ENCODE peak calls at places on chromosomes 7 and 10, in six cellular contexts. X is IMR-90, Y is K562, Q is PC-3, R is heart right ventricle, I is lower leg skin. J is an unnamed sample.

GRCh38 chr7:108307246-108307982 is 148.8 kb downstream of the NRCAM start:
- DNase-seq in X (no peak), Y (no peak), Q (no peak), R (no peak), I (no peak), J (no peak)

GRCh38 chr7:46909601-46910051 is 672.3 kb downstream of the TNS3 start:
- DNase-seq in X (peak), Y (no peak), Q (peak), R (no peak), I (no peak), J (no peak)

GRCh38 chr10:95341716-95342130 is 50.9 kb upstream of the PDLIM1 start:
- DNase-seq in X (peak), Y (no peak), Q (no peak), R (no peak), I (no peak), J (peak)

GRCh38 chr10:21529236-21529910 is 3.9 kb upstream of the SKIDA1 start:
- DNase-seq in X (no peak), Y (no peak), Q (no peak), R (no peak), I (no peak), J (no peak)

GRCh38 chr7:24401628-24402593 is 117.9 kb downstream of the NPY start:
- DNase-seq in X (peak), Y (peak), Q (peak), R (no peak), I (no peak), J (peak)

GRCh38 chr10:122553341-122553740 is 7.2 kb upstream of the DMBT1 start:
- DNase-seq in X (no peak), Y (no peak), Q (no peak), R (no peak), I (peak), J (no peak)

GRCh38 chr10:45505336-45505735 is 131.3 kb downstream of the ALOX5 start:
- DNase-seq in X (no peak), Y (no peak), Q (no peak), R (no peak), I (no peak), J (no peak)

GRCh38 chr10:52517017-52517416 is 202.9 kb downstream of the DKK1 start:
- DNase-seq in X (no peak), Y (no peak), Q (no peak), R (no peak), I (no peak), J (no peak)

GRCh38 chr7:20784311-20785210 is 2.1 kb downstream of the SP8 start:
- DNase-seq in X (no peak), Y (no peak), Q (peak), R (no peak), I (peak), J (no peak)

GRCh38 chr10:70348228-70348850 is 34.1 kb downstream of the LRRC20 start:
- DNase-seq in X (no peak), Y (peak), Q (peak), R (peak), I (no peak), J (peak)

GRCh38 chr10:70666960-70667798 is 5.1 kb upstream of the ADAMTS14 start:
- DNase-seq in X (no peak), Y (peak), Q (peak), R (no peak), I (no peak), J (peak)

GRCh38 chr10:122435212-122435827 is 19.1 kb upstream of the ARMS2 start:
- DNase-seq in X (peak), Y (peak), Q (peak), R (no peak), I (no peak), J (peak)

GRCh38 chr7:47611045-47611511 is 29.2 kb upstream of the TNS3 start:
- DNase-seq in X (no peak), Y (no peak), Q (no peak), R (no peak), I (no peak), J (peak)

GRCh38 chr7:48183370-48183743 is 12.1 kb downstream of the ABCA13 start:
- DNase-seq in X (no peak), Y (no peak), Q (no peak), R (no peak), I (no peak), J (peak)

GRCh38 chr10:839550-840205 is 91.8 kb downstream of the LARP4B start:
- DNase-seq in X (no peak), Y (no peak), Q (no peak), R (no peak), I (no peak), J (no peak)

GRCh38 chr7:291302-292092 is 1.5 kb downstream of the FOXL3 start:
- DNase-seq in X (no peak), Y (no peak), Q (no peak), R (no peak), I (peak), J (no peak)

GRCh38 chr10:121154310-121154709 is 303.1 kb downstream of the WDR11 start:
- DNase-seq in X (no peak), Y (no peak), Q (no peak), R (no peak), I (no peak), J (no peak)

GRCh38 chr7:151485006-151485732 is 34.5 kb downstream of the RHEB start:
- DNase-seq in X (peak), Y (peak), Q (peak), R (no peak), I (no peak), J (peak)

GRCh38 chr7:36606442-36607205 is 117.7 kb downstream of the AOAH start:
- DNase-seq in X (no peak), Y (no peak), Q (no peak), R (no peak), I (no peak), J (no peak)

GRCh38 chr10:132443605-132443997 is 46.6 kb downstream of the PWWP2B start:
- DNase-seq in X (peak), Y (peak), Q (peak), R (no peak), I (no peak), J (peak)

GRCh38 chr7:135281363-135281949 is 47.8 kb downstream of the STRA8 start:
- DNase-seq in X (peak), Y (peak), Q (peak), R (peak), I (peak), J (peak)

GRCh38 chr10:35421553-35422178 is 85.4 kb downstream of the CCNY start:
- DNase-seq in X (peak), Y (no peak), Q (peak), R (no peak), I (no peak), J (peak)

GRCh38 chr7:74290999-74291441 is 1.8 kb downstream of the CLIP2 start:
- DNase-seq in X (no peak), Y (no peak), Q (no peak), R (no peak), I (no peak), J (no peak)
- H3K4me3 ChIP-seq in X (peak), Y (no peak), Q (peak), R (peak), I (no peak), J (peak)

GRCh38 chr10:30510184-30510931 is 76.4 kb downstream of the MAP3K8 start:
- DNase-seq in X (peak), Y (peak), Q (peak), R (no peak), I (no peak), J (peak)
- TF ChIP-seq CTCF in X (peak), Y (peak), Q (peak), R (no peak), I (no peak), J (peak)

GRCh38 chr10:79348640-79348988 is 1.3 kb downstream of the PPIF start:
- DNase-seq in X (no peak), Y (peak), Q (no peak), R (no peak), I (peak), J (no peak)
- H3K4me3 ChIP-seq in X (peak), Y (peak), Q (peak), R (peak), I (no peak), J (peak)

GRCh38 chr10:88117869-88118632 is 254.6 kb downstream of the PTEN start:
- DNase-seq in X (no peak), Y (peak), Q (no peak), R (no peak), I (no peak), J (no peak)
- TF ChIP-seq CTCF in X (no peak), Y (peak), Q (no peak), R (peak), I (no peak), J (peak)

GRCh38 chr7:138755331-138755747 is 42.5 kb upstream of the TMEM213 start:
- DNase-seq in X (no peak), Y (no peak), Q (peak), R (no peak), I (no peak), J (peak)

GRCh38 chr7:138753611-138754010 is 44.2 kb upstream of the TMEM213 start:
- DNase-seq in X (no peak), Y (no peak), Q (no peak), R (no peak), I (no peak), J (no peak)

GRCh38 chr7:138752568-138753518 is 45.0 kb upstream of the TMEM213 start:
- DNase-seq in X (peak), Y (no peak), Q (peak), R (peak), I (peak), J (no peak)

GRCh38 chr7:138756591-138757222 is 41.1 kb upstream of the TMEM213 start:
- DNase-seq in X (no peak), Y (no peak), Q (peak), R (no peak), I (no peak), J (no peak)

GRCh38 chr7:138755831-138756590 is 41.8 kb upstream of the TMEM213 start:
- DNase-seq in X (no peak), Y (no peak), Q (peak), R (no peak), I (no peak), J (no peak)
- H3K4me3 ChIP-seq in X (no peak), Y (no peak), Q (peak), R (no peak), I (no peak), J (no peak)

GRCh38 chr7:4561775-4562174 is 120.3 kb upstream of the FOXK1 start:
- DNase-seq in X (no peak), Y (no peak), Q (no peak), R (no peak), I (no peak), J (no peak)
- TF ChIP-seq CTCF in X (no peak), Y (peak), Q (peak), R (no peak), I (no peak), J (no peak)

GRCh38 chr10:3554121-3554522 is 230.9 kb downstream of the KLF6 start:
- DNase-seq in X (no peak), Y (no peak), Q (no peak), R (no peak), I (no peak), J (no peak)
- H3K4me3 ChIP-seq in X (no peak), Y (no peak), Q (no peak), R (no peak), I (no peak), J (no peak)

DNA sequence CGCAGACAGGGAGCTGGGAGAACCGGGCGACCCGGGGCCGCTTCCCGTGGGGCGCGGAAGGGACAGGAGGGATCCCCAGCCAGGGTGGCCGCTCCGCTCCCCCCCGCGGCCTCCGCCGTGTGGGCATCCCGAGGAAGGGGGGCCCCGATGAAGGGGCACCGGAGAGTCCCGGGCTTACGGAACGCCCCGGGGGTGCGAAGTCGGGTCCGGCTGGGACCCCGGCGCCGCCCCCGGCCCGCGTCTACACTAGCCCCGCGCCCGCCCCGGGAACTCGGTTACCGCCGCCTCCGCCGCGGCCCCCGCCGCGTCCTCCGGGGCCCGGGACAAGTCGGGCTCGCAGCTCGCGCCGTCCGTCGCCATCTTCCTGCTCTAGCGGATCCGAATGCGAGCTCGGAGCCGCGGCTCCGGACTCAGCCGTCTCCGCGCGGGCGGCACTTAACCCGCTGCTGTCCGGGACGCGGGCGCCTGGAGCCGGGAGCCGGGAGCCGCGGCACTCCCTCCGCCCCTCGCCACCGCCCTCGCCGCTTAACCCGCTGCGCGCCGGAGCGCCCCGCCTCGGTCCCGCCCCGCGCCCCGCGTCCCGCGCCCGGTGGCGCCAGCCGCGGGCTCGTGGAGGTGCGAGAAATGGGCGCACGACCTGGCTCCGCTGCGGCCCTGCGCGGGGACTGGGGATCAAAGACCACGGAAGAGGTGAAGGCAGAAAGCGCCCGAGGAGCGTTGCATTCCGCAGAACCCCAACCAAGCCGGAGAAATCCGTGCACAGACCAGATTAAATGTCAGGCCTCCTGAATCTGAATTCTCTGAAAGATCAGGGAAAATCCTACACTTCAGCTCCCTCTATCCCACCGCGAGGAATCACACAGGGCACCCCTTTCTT is at the start of gene CTTNBP2:
- DNase-seq in X (peak), Y (peak), Q (peak), R (peak), I (peak), J (peak)
- TF ChIP-seq CTCF in X (peak), Y (no peak), Q (peak), R (no peak), I (no peak), J (no peak)

GRCh38 chr7:41268874-41269273 is 434.0 kb downstream of the INHBA start:
- DNase-seq in X (peak), Y (no peak), Q (no peak), R (no peak), I (no peak), J (no peak)

GRCh38 chr7:41272664-41273063 is 430.2 kb downstream of the INHBA start:
- DNase-seq in X (no peak), Y (no peak), Q (no peak), R (no peak), I (no peak), J (no peak)

GRCh38 chr7:41275255-41275654 is 427.6 kb downstream of the INHBA start:
- DNase-seq in X (no peak), Y (no peak), Q (no peak), R (no peak), I (no peak), J (no peak)

GRCh38 chr7:41274179-41274578 is 428.7 kb downstream of the INHBA start:
- DNase-seq in X (no peak), Y (no peak), Q (no peak), R (no peak), I (no peak), J (no peak)
- H3K4me3 ChIP-seq in X (no peak), Y (no peak), Q (no peak), R (no peak), I (no peak), J (no peak)